ENCODE peak calls at places on chromosomes 4 and X, in nine cellular contexts. E is ascending aorta, F is ovary, W is fibroblast of lung, N is body of pancreas, O is dorsolateral prefrontal cortex, J is PC-3, R is endodermal cell, B is AG04450. P is an unnamed sample.

GRCh38 chrX:48896611-48897011 is 957 bp downstream of the TIMM17B start:
- DNase-seq in B (no peak), R (peak), N (no peak), W (peak), E (peak), J (no peak), F (peak), O (no peak), P (no peak)

GRCh38 chr4:109574443-109574850 is 14.4 kb downstream of the MCUB start:
- DNase-seq in W (no peak), R (no peak), J (peak), F (no peak), O (no peak), B (no peak), N (no peak), E (no peak), P (no peak)

GRCh38 chr4:123438031-123438430 is 41.4 kb downstream of the SPRY1 start:
- DNase-seq in O (no peak), F (no peak), R (no peak), W (no peak), J (no peak), E (no peak), N (peak), B (no peak), P (no peak)

GRCh38 chrX:133909888-133910287 is 75.5 kb downstream of the GPC3 start:
- DNase-seq in B (no peak), F (no peak), W (no peak), R (no peak), O (no peak), N (no peak), E (no peak), J (no peak), P (no peak)

GRCh38 chr4:14449308-14449707 is 553.0 kb upstream of the CPEB2 start:
- DNase-seq in R (no peak), O (no peak), E (no peak), B (no peak), F (no peak), W (no peak), N (no peak), J (no peak), P (no peak)

GRCh38 chr4:90815569-90815968 is 688.4 kb downstream of the CCSER1 start:
- DNase-seq in E (no peak), W (no peak), F (no peak), R (no peak), B (no peak), O (no peak), J (no peak), N (no peak), P (no peak)

GRCh38 chr4:173505924-173506779 is 23.9 kb downstream of the HAND2 start:
- DNase-seq in F (peak), J (peak), R (peak), E (peak), W (no peak), B (no peak), O (peak), N (peak), P (no peak)

GRCh38 chrX:136200466-136200865 is 50.7 kb downstream of the MAP7D3 start:
- DNase-seq in R (no peak), W (peak), E (no peak), N (no peak), J (peak), F (no peak), B (no peak), O (no peak), P (no peak)

GRCh38 chrX:36431819-36432218 is 512.3 kb downstream of the CFAP47 start:
- DNase-seq in N (no peak), R (no peak), O (no peak), W (peak), F (no peak), J (peak), B (peak), E (no peak), P (no peak)

GRCh38 chrX:20116575-20117240 is at the start of gene MAP7D2:
- DNase-seq in W (no peak), N (no peak), J (no peak), E (no peak), F (no peak), O (peak), B (no peak), R (peak), P (no peak)

GRCh38 chr4:86947494-86948120 is 12.8 kb downstream of the AFF1 start:
- DNase-seq in R (no peak), N (no peak), W (no peak), O (no peak), F (no peak), B (no peak), J (no peak), E (no peak), P (no peak)

GRCh38 chrX:17237146-17237545 is 137.9 kb upstream of the NHS start:
- DNase-seq in O (no peak), W (no peak), R (no peak), J (no peak), E (no peak), B (no peak), F (no peak), N (no peak), P (no peak)

GRCh38 chr4:89356086-89356485 is 48.5 kb upstream of the GPRIN3 start:
- DNase-seq in R (no peak), W (peak), E (no peak), F (no peak), N (no peak), J (no peak), O (no peak), B (no peak), P (no peak)

GRCh38 chrX:115948018-115948923 is 222.3 kb upstream of the AGTR2 start:
- DNase-seq in N (peak), O (no peak), F (no peak), W (no peak), E (no peak), B (no peak), J (peak), R (peak), P (no peak)

GRCh38 chr4:119300388-119301131 is 21.4 kb downstream of the FABP2 start:
- DNase-seq in E (peak), W (peak), B (peak), R (peak), N (peak), O (peak), F (peak), J (peak), P (peak)

GRCh38 chr4:110854021-110854678 is 231.3 kb upstream of the PITX2 start:
- DNase-seq in R (no peak), O (no peak), J (peak), B (peak), F (no peak), W (peak), E (no peak), N (no peak), P (no peak)

GRCh38 chrX:151912780-151913179 is at the start of gene MAGEA4:
- DNase-seq in J (no peak), N (no peak), B (no peak), F (no peak), E (no peak), W (no peak), R (no peak), O (no peak), P (no peak)

GRCh38 chr4:5212255-5213032 is 161.2 kb downstream of the STK32B start:
- DNase-seq in W (no peak), F (no peak), J (peak), O (no peak), E (no peak), R (no peak), N (no peak), B (no peak), P (no peak)

GRCh38 chr4:94533405-94534223 is 81.9 kb downstream of the PDLIM5 start:
- DNase-seq in W (no peak), N (no peak), R (no peak), O (no peak), J (no peak), E (no peak), B (no peak), F (no peak), P (no peak)

GRCh38 chr4:102730968-102731533 is 29.7 kb downstream of the MANBA start:
- DNase-seq in F (no peak), N (no peak), W (no peak), O (no peak), B (no peak), E (no peak), R (peak), J (no peak), P (no peak)

GRCh38 chr4:86993909-86994672 is 59.3 kb downstream of the AFF1 start:
- DNase-seq in W (no peak), N (peak), J (no peak), B (no peak), O (no peak), E (no peak), R (no peak), F (no peak), P (no peak)

GRCh38 chrX:78042601-78043000 is 61.4 kb upstream of the PGK1 start:
- DNase-seq in O (no peak), E (no peak), W (no peak), J (no peak), N (no peak), B (no peak), F (no peak), R (no peak), P (no peak)

GRCh38 chrX:36640232-36640631 is 367.9 kb upstream of the FAM47C start:
- DNase-seq in N (no peak), R (no peak), O (no peak), F (no peak), W (no peak), B (no peak), E (no peak), J (no peak), P (no peak)

GRCh38 chr4:61827907-61828328 is 627.8 kb downstream of the ADGRL3 start:
- DNase-seq in J (no peak), E (no peak), O (no peak), N (no peak), F (no peak), R (no peak), B (no peak), W (no peak), P (no peak)

GRCh38 chr4:99467908-99468307 is 32.8 kb upstream of the ADH7 start:
- DNase-seq in E (no peak), W (no peak), B (no peak), F (no peak), R (no peak), J (no peak), N (no peak), O (no peak), P (no peak)

GRCh38 chr4:184896868-184897715 is 71.3 kb upstream of the ACSL1 start:
- DNase-seq in R (no peak), B (no peak), E (no peak), F (no peak), J (no peak), W (no peak), O (no peak), N (no peak), P (no peak)

GRCh38 chrX:6693051-6693450 is 158.1 kb upstream of the VCX3A start:
- DNase-seq in E (no peak), J (no peak), W (no peak), B (no peak), F (no peak), N (no peak), R (no peak), O (no peak), P (no peak)

GRCh38 chr4:139279723-139280620 is at the start of gene MGARP:
- DNase-seq in N (peak), E (peak), F (peak), R (peak), O (peak), B (no peak), J (no peak), W (peak), P (no peak)

GRCh38 chrX:138890491-138890890 is 179.0 kb upstream of the FGF13 start:
- DNase-seq in E (no peak), N (no peak), W (peak), B (no peak), J (no peak), R (no peak), O (no peak), F (no peak), P (no peak)

GRCh38 chrX:133365886-133366611 is 49.2 kb downstream of the GPC4 start:
- DNase-seq in J (no peak), N (no peak), W (peak), E (no peak), O (no peak), R (no peak), F (no peak), B (no peak), P (no peak)

GRCh38 chr4:3683077-3683743 is 83.0 kb upstream of the ADRA2C start:
- DNase-seq in B (no peak), J (no peak), F (no peak), N (no peak), W (no peak), O (no peak), E (no peak), R (no peak), P (no peak)

GRCh38 chr4:4247711-4248035 is 350 bp downstream of the TMEM128 start:
- DNase-seq in F (no peak), N (no peak), R (no peak), B (no peak), J (peak), W (no peak), E (no peak), O (no peak), P (no peak)

GRCh38 chr4:125084608-125085007 is 230.1 kb upstream of the FAT4 start:
- DNase-seq in E (no peak), B (no peak), N (no peak), R (no peak), O (no peak), J (no peak), F (no peak), W (no peak), P (no peak)

GRCh38 chrX:3711331-3711917 is 2.0 kb downstream of the PRKX start:
- DNase-seq in J (no peak), O (no peak), B (no peak), E (peak), W (no peak), F (no peak), N (peak), R (no peak), P (no peak)

GRCh38 chrX:40201486-40201885 is 103.7 kb upstream of the BCOR start:
- DNase-seq in R (no peak), F (no peak), O (no peak), W (no peak), N (no peak), E (no peak), B (no peak), J (no peak), P (no peak)

GRCh38 chr4:173448557-173448918 is 49.6 kb upstream of the SCRG1 start:
- DNase-seq in B (no peak), F (no peak), N (no peak), W (peak), O (no peak), J (no peak), R (no peak), E (no peak), P (no peak)

GRCh38 chr4:88242144-88242543 is 42.2 kb downstream of the PPM1K start:
- DNase-seq in F (no peak), O (no peak), J (no peak), B (no peak), W (no peak), E (no peak), R (no peak), N (no peak), P (no peak)

GRCh38 chr4:43757147-43757546 is 691.5 kb downstream of the KCTD8 start:
- DNase-seq in W (peak), E (no peak), F (no peak), B (no peak), R (peak), J (no peak), N (peak), O (no peak), P (no peak)

DNA sequence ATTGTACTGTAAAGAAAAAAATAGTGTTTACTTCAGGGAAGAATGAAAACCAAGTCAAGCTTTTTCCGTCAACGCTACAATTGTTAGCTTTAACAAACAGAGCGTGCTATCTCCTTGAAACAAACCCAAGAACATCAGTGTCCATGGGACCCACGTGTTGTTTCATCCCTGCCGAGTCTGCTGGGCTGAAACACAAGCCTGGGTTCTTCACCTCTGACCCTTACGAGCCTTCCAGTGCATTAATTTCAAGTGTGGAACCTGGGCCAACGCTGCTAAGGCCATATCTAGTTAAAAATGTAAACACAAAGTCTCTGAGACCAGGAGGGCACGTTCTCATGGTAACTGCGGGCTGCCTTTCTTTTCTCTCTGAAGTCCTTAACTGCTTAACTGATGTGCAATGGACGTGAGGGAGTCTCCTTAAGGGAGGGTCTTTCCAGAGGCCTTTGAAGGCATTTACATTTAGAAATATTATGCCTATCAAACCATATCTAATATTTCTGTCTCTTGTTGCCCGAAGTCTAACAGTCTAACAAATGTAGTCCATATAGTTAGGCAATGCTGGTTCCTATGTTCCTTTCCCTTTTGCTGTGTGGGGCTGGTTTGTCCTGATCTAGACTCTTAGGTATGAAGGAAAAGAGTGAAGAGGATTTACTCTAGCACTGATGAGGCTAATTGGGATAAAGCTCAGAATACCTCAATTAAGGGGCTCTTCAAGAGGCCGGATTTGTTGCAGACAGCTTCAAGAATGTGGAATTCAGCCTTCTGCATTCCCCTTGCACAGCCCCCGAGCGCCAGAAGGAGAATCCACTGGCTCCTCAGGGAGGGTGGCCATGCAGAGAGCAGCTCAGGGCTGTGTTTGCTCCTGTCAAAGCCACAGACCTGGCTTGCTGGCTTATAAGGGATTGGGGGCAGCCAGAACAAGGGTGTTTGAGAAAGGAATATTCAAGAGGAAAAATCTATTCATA is 36.5 kb downstream of the ING2 start:
- DNase-seq in E (no peak), W (peak), F (peak), O (no peak), R (peak), J (no peak), N (peak), B (peak), P (no peak)
- H3K4me3 ChIP-seq in E (peak), W (no peak), F (no peak), O (no peak), R (no peak), J (no peak), N (no peak), B (peak), P (peak)

DNA sequence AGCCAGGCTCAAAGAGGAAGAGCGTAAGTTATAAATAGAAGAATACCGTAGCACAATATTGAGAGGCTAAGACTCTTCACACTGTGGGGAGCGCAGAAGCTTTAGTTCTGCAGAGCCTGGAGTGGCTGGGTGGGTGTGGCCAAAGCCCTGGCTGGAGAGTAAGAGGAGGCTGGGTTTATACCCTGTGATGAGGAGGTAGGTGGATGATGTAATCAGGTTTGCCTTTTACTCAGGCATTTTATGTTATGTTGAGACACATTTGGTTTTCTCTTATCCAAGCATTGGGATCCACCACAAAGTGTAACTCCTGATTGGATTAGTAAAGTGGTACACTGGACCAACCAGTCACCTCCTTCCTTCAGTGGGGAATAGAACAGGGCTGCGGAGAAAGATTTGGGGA is 13.9 kb downstream of the CDS1 start:
- DNase-seq in R (no peak), B (no peak), F (no peak), N (no peak), J (peak), W (no peak), O (no peak), E (no peak), P (no peak)
- H3K27ac ChIP-seq in R (no peak), B (no peak), F (no peak), N (no peak), J (peak), W (no peak), O (no peak), E (no peak), P (no peak)

DNA sequence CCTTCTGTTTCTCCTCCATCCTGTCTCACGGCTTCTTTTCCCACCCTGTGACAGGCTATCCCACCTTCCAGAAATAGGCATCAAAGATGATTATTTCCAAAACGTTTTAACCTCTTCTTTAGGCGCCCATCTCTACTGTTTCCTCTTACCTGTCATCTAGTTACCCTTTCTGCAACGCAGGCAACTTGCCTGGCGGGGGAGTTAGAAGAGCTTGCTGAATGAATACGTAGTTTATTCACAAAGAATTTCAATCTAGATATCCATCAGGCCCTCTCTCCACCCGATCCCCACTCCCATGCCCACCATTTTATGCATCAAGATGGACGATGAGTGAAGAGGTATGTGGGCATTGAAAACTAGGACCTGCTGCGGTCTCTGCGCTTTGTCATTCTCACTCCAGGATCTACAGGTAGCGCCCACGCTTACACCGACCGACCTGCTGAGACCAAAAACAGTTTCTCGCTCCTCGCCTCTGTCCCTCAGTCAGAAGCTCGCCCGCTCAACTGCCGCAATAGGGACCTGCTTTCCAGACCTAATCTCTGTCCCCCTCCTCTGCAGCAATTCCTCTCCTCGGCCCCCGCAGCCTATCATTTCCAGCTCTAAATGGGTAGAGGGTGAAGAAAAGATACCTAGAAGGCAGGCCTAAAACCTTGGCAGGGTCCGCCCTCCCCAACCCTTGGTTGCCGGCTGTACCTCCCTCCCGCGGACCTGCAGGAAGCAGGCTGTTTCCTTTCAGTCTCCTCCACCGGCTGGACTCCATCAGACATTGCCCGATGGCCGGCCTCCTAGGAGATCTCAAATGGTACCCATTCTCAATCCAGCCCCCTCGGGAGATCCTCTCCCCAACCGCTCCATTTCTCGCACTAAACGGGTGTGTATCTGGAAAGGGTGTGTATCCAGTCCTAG is 624 bp downstream of the BEX5 start:
- DNase-seq in J (no peak), W (no peak), F (peak), B (no peak), E (peak), O (peak), N (peak), R (no peak), P (no peak)
- H3K4me3 ChIP-seq in J (peak), W (no peak), F (peak), B (no peak), E (peak), O (peak), N (peak), R (peak), P (peak)

DNA sequence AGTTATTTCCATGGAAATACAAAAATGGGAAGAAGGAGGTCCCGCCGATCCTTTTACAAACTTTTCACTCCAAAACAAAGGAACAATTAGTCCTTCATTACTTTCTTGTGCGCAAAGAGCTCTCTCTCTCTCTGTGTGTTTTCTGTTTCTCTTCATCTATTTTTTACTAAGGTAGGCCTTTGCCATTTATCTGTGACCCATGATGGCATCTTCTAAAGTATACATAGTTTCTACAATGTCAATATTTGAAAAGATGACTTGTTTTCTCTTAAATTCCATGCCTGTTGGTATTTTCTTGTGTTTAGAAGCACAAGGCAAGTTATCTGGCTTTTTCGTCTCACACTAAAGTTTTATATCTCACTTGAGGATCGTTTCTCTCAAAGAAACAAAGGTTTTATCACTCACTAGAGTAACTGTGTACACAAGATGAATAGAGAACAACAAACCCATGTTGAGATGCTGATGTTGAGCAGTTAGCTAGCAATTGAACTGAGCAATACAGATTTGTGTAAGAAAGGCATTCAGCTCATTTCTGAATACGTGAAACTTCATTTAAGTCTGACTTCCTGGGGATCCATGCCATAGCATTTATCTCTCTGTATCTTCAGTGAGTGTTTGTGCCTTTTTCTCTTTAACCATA is 250.3 kb downstream of the GBA3 start:
- DNase-seq in O (no peak), B (no peak), E (no peak), W (no peak), F (no peak), J (peak), R (no peak), N (no peak), P (no peak)
- H3K27ac ChIP-seq in O (no peak), B (no peak), E (no peak), W (no peak), F (no peak), J (peak), R (no peak), N (no peak), P (no peak)